ENCODE peak calls at places on chromosomes 3 and 15, in nine cellular contexts. V is CD4-positive, alpha-beta T cell; D is keratinocyte; L is IMR-90; F is breast epithelium; N is spleen; U is thoracic aorta; E is uterus; H is GM06990. Y is an unnamed sample.

GRCh38 chr15:32878342-32878741 is 160.5 kb downstream of the GREM1 start:
- DNase-seq in V (no peak), D (no peak), L (no peak), F (no peak), N (no peak), U (no peak), E (no peak), H (no peak), Y (no peak)

GRCh38 chr15:96150277-96150676 is 180.2 kb upstream of the NR2F2 start:
- DNase-seq in V (no peak), D (no peak), L (no peak), F (no peak), N (no peak), U (no peak), E (no peak), H (no peak), Y (no peak)

GRCh38 chr3:141486416-141486734 is 452 bp upstream of the RASA2 start:
- DNase-seq in V (no peak), D (no peak), L (peak; percentile 72), F (no peak), N (peak; percentile 73), U (no peak), E (no peak), H (no peak), Y (no peak)

GRCh38 chr3:73745429-73746247 is 120.9 kb upstream of the PDZRN3 start:
- DNase-seq in V (no peak), D (no peak), L (peak; percentile 33), F (no peak), N (no peak), U (no peak), E (no peak), H (no peak), Y (no peak)

GRCh38 chr3:176376531-176376930 is 820.8 kb downstream of the TBL1XR1 start:
- DNase-seq in V (no peak), D (no peak), L (no peak), F (no peak), N (no peak), U (no peak), E (no peak), H (no peak), Y (no peak)

GRCh38 chr15:35047996-35048395 is 37.1 kb downstream of the NANOGP8 start:
- DNase-seq in V (no peak), D (no peak), L (no peak), F (no peak), N (no peak), U (no peak), E (no peak), H (no peak), Y (no peak)

GRCh38 chr3:8759038-8759755 is 10.2 kb downstream of the OXTR start:
- DNase-seq in V (no peak), D (no peak), L (no peak), F (no peak), N (no peak), U (no peak), E (no peak), H (no peak), Y (no peak)

GRCh38 chr3:169628567-169628966 is 34.9 kb downstream of the MECOM start:
- DNase-seq in V (no peak), D (no peak), L (no peak), F (no peak), N (no peak), U (no peak), E (no peak), H (no peak), Y (no peak)

GRCh38 chr15:40279437-40280141 is 3.3 kb downstream of the ANKRD63 start:
- DNase-seq in V (peak; percentile 79), D (no peak), L (no peak), F (peak; percentile 50), N (peak; percentile 94), U (no peak), E (peak; percentile 59), H (peak; percentile 67), Y (peak; percentile 86)

GRCh38 chr3:46845397-46845859 is 17.8 kb downstream of the MYL3 start:
- DNase-seq in V (no peak), D (no peak), L (peak; percentile 62), F (peak; percentile 70), N (no peak), U (peak; percentile 41), E (peak; percentile 85), H (no peak), Y (no peak)

GRCh38 chr3:147356909-147357733 is 49.2 kb downstream of the ZIC4 start:
- DNase-seq in V (no peak), D (no peak), L (no peak), F (no peak), N (no peak), U (no peak), E (no peak), H (no peak), Y (no peak)

GRCh38 chr15:40825661-40826088 is 2.8 kb downstream of the PPP1R14D start:
- DNase-seq in V (no peak), D (no peak), L (peak; percentile 69), F (no peak), N (no peak), U (no peak), E (no peak), H (no peak), Y (no peak)

GRCh38 chr3:73143401-73143800 is 81.9 kb downstream of the EBLN2 start:
- DNase-seq in V (no peak), D (no peak), L (no peak), F (no peak), N (no peak), U (no peak), E (no peak), H (no peak), Y (no peak)

GRCh38 chr3:74139648-74140047 is 474.8 kb downstream of the CNTN3 start:
- DNase-seq in V (no peak), D (no peak), L (no peak), F (no peak), N (no peak), U (no peak), E (no peak), H (no peak), Y (no peak)

GRCh38 chr15:89383635-89384604 is 49.3 kb upstream of the POLG start:
- DNase-seq in V (no peak), D (no peak), L (peak; percentile 11), F (peak; percentile 68), N (peak; percentile 56), U (no peak), E (peak; percentile 54), H (no peak), Y (no peak)

GRCh38 chr15:89391685-89392257 is 57.1 kb upstream of the POLG start:
- DNase-seq in V (no peak), D (no peak), L (no peak), F (no peak), N (peak; percentile 38), U (no peak), E (no peak), H (no peak), Y (no peak)

GRCh38 chr15:89389841-89390603 is 55.4 kb upstream of the POLG start:
- DNase-seq in V (no peak), D (no peak), L (no peak), F (no peak), N (peak; percentile 71), U (no peak), E (no peak), H (no peak), Y (no peak)

GRCh38 chr15:89385596-89386242 is 51.1 kb upstream of the POLG start:
- DNase-seq in V (no peak), D (no peak), L (no peak), F (no peak), N (peak; percentile 64), U (no peak), E (no peak), H (no peak), Y (no peak)

GRCh38 chr15:89387140-89387903 is 52.7 kb upstream of the POLG start:
- DNase-seq in V (no peak), D (no peak), L (no peak), F (no peak), N (peak; percentile 51), U (no peak), E (no peak), H (no peak), Y (no peak)
- H3K27me3 ChIP-seq in V (peaks cover 10% of the 10 kb centered on the region), D (peaks cover 84% of the 10 kb centered on the region), L (peaks cover 75% of the 10 kb centered on the region), F (no peaks in the 10 kb centered on the region), N (no peaks in the 10 kb centered on the region), U (no peaks in the 10 kb centered on the region), E (no peaks in the 10 kb centered on the region), H (no peaks in the 10 kb centered on the region), Y (no peaks in the 10 kb centered on the region)

GRCh38 chr3:136142592-136142991 is 53.5 kb downstream of the MSL2 start:
- DNase-seq in V (no peak), D (peak; percentile 57), L (peak; percentile 86), F (no peak), N (no peak), U (no peak), E (no peak), H (no peak), Y (no peak)
- TF ChIP-seq CTCF in V (no peak), D (no peak), L (no peak), F (no peak), N (no peak), U (no peak), E (no peak), H (no peak), Y (no peak)

DNA sequence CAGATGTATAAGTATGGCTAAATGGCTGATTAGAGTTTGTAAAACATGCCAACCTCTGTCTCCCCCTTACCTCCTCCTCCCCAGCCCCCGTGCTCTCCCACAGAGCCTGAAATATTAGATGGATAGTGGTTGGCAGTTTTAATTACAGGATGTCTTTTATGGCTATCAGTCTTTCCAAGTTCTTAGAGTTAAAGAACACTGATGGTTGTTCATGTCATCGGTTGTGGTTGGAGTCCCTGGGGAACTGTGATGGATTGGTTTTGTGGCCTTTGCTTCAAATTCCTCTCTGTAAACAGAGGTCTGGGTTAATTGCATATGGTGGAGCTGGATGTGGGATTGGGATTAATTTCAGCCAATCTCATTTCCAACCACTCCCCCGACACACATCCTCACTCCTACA is 164.5 kb upstream of the PROK2 start:
- DNase-seq in V (no peak), D (no peak), L (no peak), F (no peak), N (no peak), U (no peak), E (no peak), H (no peak), Y (no peak)
- H3K27me3 ChIP-seq in V (no peaks in the 10 kb centered on the region), D (peaks cover 7% of the 10 kb centered on the region), L (peaks cover 15% of the 10 kb centered on the region), F (no peaks in the 10 kb centered on the region), N (no peaks in the 10 kb centered on the region), U (no peaks in the 10 kb centered on the region), E (no peaks in the 10 kb centered on the region), H (no peaks in the 10 kb centered on the region), Y (no peaks in the 10 kb centered on the region)

DNA sequence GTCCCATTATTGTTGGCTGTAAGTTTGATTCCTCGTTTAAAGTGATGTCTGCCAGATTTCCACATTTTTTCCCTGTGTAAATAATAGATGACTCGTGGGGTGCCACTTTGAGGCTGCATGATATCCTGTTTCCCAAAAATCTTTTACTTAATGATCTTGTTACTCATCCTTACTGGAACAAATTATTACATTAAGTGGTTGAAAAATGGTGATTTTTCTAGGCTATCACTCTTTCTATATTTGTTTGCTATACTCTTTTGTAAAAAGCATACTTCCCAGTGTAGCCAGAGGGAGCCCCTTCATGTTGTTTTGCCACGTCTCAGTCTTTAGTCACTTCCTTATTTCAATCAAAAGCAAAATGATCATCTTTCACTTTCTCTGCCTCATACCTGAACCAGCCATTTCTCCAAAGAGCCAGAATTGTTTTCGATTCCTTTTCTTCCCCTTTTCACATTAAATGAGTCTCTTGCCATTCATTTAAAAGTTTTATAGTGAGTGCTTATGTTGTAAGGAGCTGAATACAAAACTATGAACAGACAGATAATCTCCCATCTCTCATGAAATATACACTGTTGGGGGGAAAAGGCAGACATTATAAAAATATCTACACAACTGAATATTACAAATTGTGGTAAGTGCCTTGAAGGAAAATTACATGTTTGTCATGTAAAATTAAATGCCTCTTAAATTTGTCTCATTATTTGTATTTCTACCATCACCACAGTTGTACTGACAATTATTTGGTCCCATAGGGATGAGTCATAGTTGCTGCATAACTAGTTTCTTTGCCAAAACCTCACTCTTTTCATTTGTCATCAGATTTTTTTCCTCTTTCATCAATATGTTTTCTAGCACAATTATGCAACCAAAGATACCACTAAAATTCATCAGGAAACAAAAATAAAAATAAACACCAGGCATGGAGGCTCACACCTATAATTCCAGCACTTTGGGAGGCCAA is 41.5 kb downstream of the ADGRG7 start:
- DNase-seq in V (no peak), D (no peak), L (peak; percentile 54), F (no peak), N (no peak), U (no peak), E (no peak), H (peak; percentile 60), Y (no peak)
- TF ChIP-seq CTCF in V (no peak), D (no peak), L (no peak), F (no peak), N (no peak), U (no peak), E (no peak), H (peak; percentile 41), Y (no peak)